ENCODE peak calls at places on chromosomes 6 and 20, in five cellular contexts. One of them, this sample, is unnamed.

GRCh38 chr6:12761376-12762115 is 45.0 kb downstream of the PHACTR1 start:
- DNase-seq in GM23248: peak
- DNase-seq in A549: no peak
- DNase-seq in endothelial cell of umbilical vein: no peak
- DNase-seq in AG09309: peak
- DNase-seq in this sample: peak

GRCh38 chr20:9912858-9913434 is 74.1 kb upstream of the PAK5 start:
- DNase-seq in GM23248: peak
- DNase-seq in A549: peak
- DNase-seq in endothelial cell of umbilical vein: peak
- DNase-seq in AG09309: peak
- DNase-seq in this sample: no peak

GRCh38 chr20:22455259-22455658 is 129.1 kb downstream of the FOXA2 start:
- DNase-seq in GM23248: no peak
- DNase-seq in A549: no peak
- DNase-seq in endothelial cell of umbilical vein: no peak
- DNase-seq in AG09309: no peak
- DNase-seq in this sample: no peak

GRCh38 chr6:11381801-11382513 is 149.5 kb upstream of the NEDD9 start:
- DNase-seq in GM23248: no peak
- DNase-seq in A549: no peak
- DNase-seq in endothelial cell of umbilical vein: no peak
- DNase-seq in AG09309: no peak
- DNase-seq in this sample: no peak

GRCh38 chr20:13649548-13649947 is 10.8 kb upstream of the TASP1 start:
- DNase-seq in GM23248: peak
- DNase-seq in A549: no peak
- DNase-seq in endothelial cell of umbilical vein: no peak
- DNase-seq in AG09309: no peak
- DNase-seq in this sample: no peak

GRCh38 chr6:40819182-40819834 is 219.7 kb downstream of the UNC5CL start:
- DNase-seq in GM23248: peak
- DNase-seq in A549: no peak
- DNase-seq in endothelial cell of umbilical vein: no peak
- DNase-seq in AG09309: no peak
- DNase-seq in this sample: no peak

GRCh38 chr20:45469336-45470261 is at the start of gene WFDC2:
- DNase-seq in GM23248: no peak
- DNase-seq in A549: no peak
- DNase-seq in endothelial cell of umbilical vein: no peak
- DNase-seq in AG09309: no peak
- DNase-seq in this sample: no peak

GRCh38 chr20:15654208-15654649 is 919.0 kb downstream of the KIF16B start:
- DNase-seq in GM23248: peak
- DNase-seq in A549: peak
- DNase-seq in endothelial cell of umbilical vein: peak
- DNase-seq in AG09309: no peak
- DNase-seq in this sample: no peak

GRCh38 chr20:45595235-45595634 is 16.2 kb upstream of the WFDC8 start:
- DNase-seq in GM23248: no peak
- DNase-seq in A549: no peak
- DNase-seq in endothelial cell of umbilical vein: no peak
- DNase-seq in AG09309: no peak
- DNase-seq in this sample: no peak

GRCh38 chr6:165805604-165806003 is 142.6 kb upstream of the PDE10A start:
- DNase-seq in GM23248: no peak
- DNase-seq in A549: no peak
- DNase-seq in endothelial cell of umbilical vein: no peak
- DNase-seq in AG09309: no peak
- DNase-seq in this sample: no peak

GRCh38 chr6:5214570-5215052 is 46.1 kb downstream of the LYRM4 start:
- DNase-seq in GM23248: peak
- DNase-seq in A549: no peak
- DNase-seq in endothelial cell of umbilical vein: peak
- DNase-seq in AG09309: no peak
- DNase-seq in this sample: no peak

GRCh38 chr6:43292763-43293318 is 5.2 kb upstream of the SLC22A7 start:
- DNase-seq in GM23248: no peak
- DNase-seq in A549: no peak
- DNase-seq in endothelial cell of umbilical vein: no peak
- DNase-seq in AG09309: no peak
- DNase-seq in this sample: no peak

GRCh38 chr20:845226-845868 is 11.8 kb downstream of the FAM110A start:
- DNase-seq in GM23248: no peak
- DNase-seq in A549: no peak
- DNase-seq in endothelial cell of umbilical vein: no peak
- DNase-seq in AG09309: no peak
- DNase-seq in this sample: no peak

GRCh38 chr6:166691199-166691598 is 64.1 kb upstream of the RPS6KA2 start:
- DNase-seq in GM23248: peak
- DNase-seq in A549: no peak
- DNase-seq in endothelial cell of umbilical vein: peak
- DNase-seq in AG09309: peak
- DNase-seq in this sample: no peak

GRCh38 chr6:40308533-40309306 is 278.4 kb downstream of the LRFN2 start:
- DNase-seq in GM23248: peak
- DNase-seq in A549: peak
- DNase-seq in endothelial cell of umbilical vein: peak
- DNase-seq in AG09309: no peak
- DNase-seq in this sample: no peak

GRCh38 chr6:17278289-17279061 is 2.7 kb upstream of the RBM24 start:
- DNase-seq in GM23248: peak
- DNase-seq in A549: no peak
- DNase-seq in endothelial cell of umbilical vein: peak
- DNase-seq in AG09309: peak
- DNase-seq in this sample: no peak

GRCh38 chr20:49964964-49965780 is 17.6 kb upstream of the SNAI1 start:
- DNase-seq in GM23248: peak
- DNase-seq in A549: peak
- DNase-seq in endothelial cell of umbilical vein: peak
- DNase-seq in AG09309: no peak
- DNase-seq in this sample: no peak

GRCh38 chr6:139062921-139063320 is 34.4 kb downstream of the ABRACL start:
- DNase-seq in GM23248: peak
- DNase-seq in A549: no peak
- DNase-seq in endothelial cell of umbilical vein: no peak
- DNase-seq in AG09309: peak
- DNase-seq in this sample: peak

GRCh38 chr6:168081858-168082546 is 3.0 kb upstream of the FRMD1 start:
- DNase-seq in GM23248: no peak
- DNase-seq in A549: no peak
- DNase-seq in endothelial cell of umbilical vein: no peak
- DNase-seq in AG09309: no peak
- DNase-seq in this sample: no peak

GRCh38 chr6:168080397-168081077 is 1.5 kb upstream of the FRMD1 start:
- DNase-seq in GM23248: no peak
- DNase-seq in A549: no peak
- DNase-seq in endothelial cell of umbilical vein: no peak
- DNase-seq in AG09309: no peak
- DNase-seq in this sample: no peak

GRCh38 chr6:168075787-168076202 is 3.2 kb downstream of the FRMD1 start:
- DNase-seq in GM23248: no peak
- DNase-seq in A549: no peak
- DNase-seq in endothelial cell of umbilical vein: no peak
- DNase-seq in AG09309: no peak
- DNase-seq in this sample: no peak

GRCh38 chr6:168078199-168078942 is 641 bp downstream of the FRMD1 start:
- DNase-seq in GM23248: no peak
- DNase-seq in A549: no peak
- DNase-seq in endothelial cell of umbilical vein: no peak
- DNase-seq in AG09309: no peak
- DNase-seq in this sample: no peak

GRCh38 chr6:168078943-168079405 is at the start of gene FRMD1:
- DNase-seq in GM23248: no peak
- DNase-seq in A549: no peak
- DNase-seq in endothelial cell of umbilical vein: no peak
- DNase-seq in AG09309: no peak
- DNase-seq in this sample: no peak
- H3K4me3 ChIP-seq in GM23248: no peak
- H3K4me3 ChIP-seq in A549: no peak
- H3K4me3 ChIP-seq in endothelial cell of umbilical vein: no peak
- H3K4me3 ChIP-seq in AG09309: no peak
- H3K4me3 ChIP-seq in this sample: no peak

GRCh38 chr6:111533087-111533784 is 50.2 kb upstream of the REV3L start:
- DNase-seq in GM23248: no peak
- DNase-seq in A549: no peak
- DNase-seq in endothelial cell of umbilical vein: no peak
- DNase-seq in AG09309: no peak
- DNase-seq in this sample: no peak

GRCh38 chr6:111530218-111530617 is 47.2 kb upstream of the REV3L start:
- DNase-seq in GM23248: no peak
- DNase-seq in A549: no peak
- DNase-seq in endothelial cell of umbilical vein: no peak
- DNase-seq in AG09309: no peak
- DNase-seq in this sample: no peak

GRCh38 chr6:111536888-111537287 is 53.9 kb upstream of the REV3L start:
- DNase-seq in GM23248: no peak
- DNase-seq in A549: no peak
- DNase-seq in endothelial cell of umbilical vein: peak
- DNase-seq in AG09309: no peak
- DNase-seq in this sample: no peak

GRCh38 chr6:111530777-111531176 is 47.8 kb upstream of the REV3L start:
- DNase-seq in GM23248: no peak
- DNase-seq in A549: no peak
- DNase-seq in endothelial cell of umbilical vein: no peak
- DNase-seq in AG09309: no peak
- DNase-seq in this sample: no peak

GRCh38 chr6:111534366-111534765 is 51.3 kb upstream of the REV3L start:
- DNase-seq in GM23248: no peak
- DNase-seq in A549: no peak
- DNase-seq in endothelial cell of umbilical vein: peak
- DNase-seq in AG09309: no peak
- DNase-seq in this sample: peak
- H3K4me3 ChIP-seq in GM23248: no peak
- H3K4me3 ChIP-seq in A549: no peak
- H3K4me3 ChIP-seq in endothelial cell of umbilical vein: no peak
- H3K4me3 ChIP-seq in AG09309: no peak
- H3K4me3 ChIP-seq in this sample: no peak

GRCh38 chr20:31966991-31967655 is 828 bp upstream of the XKR7 start:
- DNase-seq in GM23248: no peak
- DNase-seq in A549: no peak
- DNase-seq in endothelial cell of umbilical vein: no peak
- DNase-seq in AG09309: no peak
- DNase-seq in this sample: no peak

GRCh38 chr20:31972481-31973386 is 4.8 kb downstream of the XKR7 start:
- DNase-seq in GM23248: peak
- DNase-seq in A549: no peak
- DNase-seq in endothelial cell of umbilical vein: no peak
- DNase-seq in AG09309: no peak
- DNase-seq in this sample: no peak

GRCh38 chr20:31962741-31963140 is 5.2 kb upstream of the XKR7 start:
- DNase-seq in GM23248: no peak
- DNase-seq in A549: no peak
- DNase-seq in endothelial cell of umbilical vein: no peak
- DNase-seq in AG09309: no peak
- DNase-seq in this sample: no peak

GRCh38 chr20:31968299-31969126 is 562 bp downstream of the XKR7 start:
- DNase-seq in GM23248: peak
- DNase-seq in A549: peak
- DNase-seq in endothelial cell of umbilical vein: peak
- DNase-seq in AG09309: no peak
- DNase-seq in this sample: peak

DNA sequence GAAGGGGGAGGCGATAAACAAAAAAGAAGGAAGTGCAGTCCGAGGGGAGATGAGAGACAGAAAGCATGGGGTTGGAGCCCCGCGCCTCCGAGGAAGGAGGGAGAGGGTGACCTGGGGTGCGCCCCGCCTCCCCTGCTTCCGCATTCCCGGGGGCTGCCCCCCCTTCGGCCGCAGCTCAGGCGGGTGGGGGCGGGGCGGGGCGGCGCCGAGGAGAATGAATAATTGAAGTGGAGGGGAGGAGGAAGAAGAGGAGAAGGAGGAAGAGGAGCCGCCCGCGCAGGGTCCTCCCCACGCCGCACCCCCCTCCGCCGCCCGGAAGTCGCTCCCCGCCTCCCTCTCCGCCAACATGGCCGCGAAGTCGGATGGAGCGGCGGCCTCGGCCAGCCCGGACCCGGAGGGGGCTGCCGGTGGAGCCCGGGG is at the start of gene XKR7:
- DNase-seq in GM23248: no peak
- DNase-seq in A549: no peak
- DNase-seq in endothelial cell of umbilical vein: no peak
- DNase-seq in AG09309: no peak
- DNase-seq in this sample: no peak
- H3K4me3 ChIP-seq in GM23248: no peak
- H3K4me3 ChIP-seq in A549: no peak
- H3K4me3 ChIP-seq in endothelial cell of umbilical vein: no peak
- H3K4me3 ChIP-seq in AG09309: no peak
- H3K4me3 ChIP-seq in this sample: peak

DNA sequence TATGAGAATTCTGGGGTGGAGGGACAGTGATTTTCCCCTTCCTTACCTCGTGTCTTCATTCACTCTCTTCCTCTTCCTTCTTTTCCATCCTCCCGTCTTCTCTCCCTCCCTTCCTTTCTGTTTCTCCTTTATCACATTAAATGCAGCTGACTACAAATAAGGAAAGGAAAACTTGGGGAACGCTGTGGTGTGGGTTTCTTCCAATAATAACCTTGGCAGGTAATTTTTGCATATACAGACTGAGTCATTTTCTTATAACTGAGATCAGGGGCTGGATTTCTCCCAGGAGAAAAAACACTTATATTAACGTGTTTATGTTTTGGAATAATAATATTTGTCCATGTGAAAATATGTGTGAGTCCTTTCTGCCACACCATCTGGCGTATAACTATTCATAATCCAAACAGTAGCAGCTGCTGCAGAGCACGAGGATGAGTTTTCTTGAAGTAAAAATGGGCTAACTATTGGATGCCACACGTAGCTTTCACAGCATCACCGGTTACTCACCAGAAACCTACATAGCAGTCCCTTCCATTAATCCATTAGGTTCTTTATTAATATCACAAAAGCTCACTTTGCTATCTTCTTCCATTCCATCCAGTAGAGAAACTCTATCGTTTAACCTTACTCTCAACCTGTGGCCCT is 139.2 kb upstream of the SASH1 start:
- DNase-seq in GM23248: peak
- DNase-seq in A549: no peak
- DNase-seq in endothelial cell of umbilical vein: no peak
- DNase-seq in AG09309: no peak
- DNase-seq in this sample: peak
- H3K4me3 ChIP-seq in GM23248: peak
- H3K4me3 ChIP-seq in A549: no peak
- H3K4me3 ChIP-seq in endothelial cell of umbilical vein: no peak
- H3K4me3 ChIP-seq in AG09309: no peak
- H3K4me3 ChIP-seq in this sample: no peak

GRCh38 chr6:108745664-108746336 is 102.4 kb upstream of the ARMC2 start:
- DNase-seq in GM23248: no peak
- DNase-seq in A549: no peak
- DNase-seq in endothelial cell of umbilical vein: no peak
- DNase-seq in AG09309: no peak
- DNase-seq in this sample: no peak

GRCh38 chr6:108742041-108742440 is 106.2 kb upstream of the ARMC2 start:
- DNase-seq in GM23248: no peak
- DNase-seq in A549: no peak
- DNase-seq in endothelial cell of umbilical vein: no peak
- DNase-seq in AG09309: no peak
- DNase-seq in this sample: no peak

GRCh38 chr6:108746411-108746810 is 101.8 kb upstream of the ARMC2 start:
- DNase-seq in GM23248: no peak
- DNase-seq in A549: no peak
- DNase-seq in endothelial cell of umbilical vein: no peak
- DNase-seq in AG09309: no peak
- DNase-seq in this sample: no peak

GRCh38 chr6:108744996-108745395 is 103.2 kb upstream of the ARMC2 start:
- DNase-seq in GM23248: no peak
- DNase-seq in A549: no peak
- DNase-seq in endothelial cell of umbilical vein: no peak
- DNase-seq in AG09309: no peak
- DNase-seq in this sample: no peak

GRCh38 chr6:108744244-108744972 is 103.8 kb upstream of the ARMC2 start:
- DNase-seq in GM23248: no peak
- DNase-seq in A549: no peak
- DNase-seq in endothelial cell of umbilical vein: no peak
- DNase-seq in AG09309: no peak
- DNase-seq in this sample: no peak
- H3K4me3 ChIP-seq in GM23248: no peak
- H3K4me3 ChIP-seq in A549: no peak
- H3K4me3 ChIP-seq in endothelial cell of umbilical vein: no peak
- H3K4me3 ChIP-seq in AG09309: no peak
- H3K4me3 ChIP-seq in this sample: no peak

This sample was measured in skeletal muscle cell.